ENCODE peak calls at places on chromosomes 3 and 15, in four cellular contexts. D, C, L and O are unnamed samples.

GRCh38 chr15:89864958-89865739 is 28.6 kb downstream of the AP3S2 start:
- DNase-seq in D (no peak), C (no peak), L (no peak), O (no peak)

GRCh38 chr3:170961616-170962400 is 53.4 kb upstream of the EIF5A2 start:
- DNase-seq in D (no peak), C (no peak), L (peak; percentile 7), O (no peak)

GRCh38 chr3:171874879-171875278 is 31.7 kb downstream of the TMEM212 start:
- DNase-seq in D (no peak), C (no peak), L (peak; percentile 40), O (no peak)

GRCh38 chr3:117645561-117646242 is 936.1 kb downstream of the TUSC7 start:
- DNase-seq in D (no peak), C (no peak), L (no peak), O (no peak)

GRCh38 chr3:192817053-192817452 is 89.7 kb upstream of the FGF12 start:
- DNase-seq in D (no peak), C (no peak), L (no peak), O (no peak)

GRCh38 chr15:73626072-73626471 is 7.1 kb downstream of the NPTN start:
- DNase-seq in D (no peak), C (no peak), L (no peak), O (no peak)

GRCh38 chr3:176690470-176690869 is 506.8 kb downstream of the TBL1XR1 start:
- DNase-seq in D (no peak), C (no peak), L (no peak), O (no peak)

GRCh38 chr3:190166948-190167347 is 46.3 kb upstream of the P3H2 start:
- DNase-seq in D (no peak), C (no peak), L (no peak), O (no peak)

GRCh38 chr3:101181801-101182200 is 138.6 kb downstream of the IMPG2 start:
- DNase-seq in D (no peak), C (no peak), L (no peak), O (no peak)

GRCh38 chr3:126983276-126983652 is 349 bp downstream of the PLXNA1 start:
- DNase-seq in D (peak; percentile 78), C (no peak), L (no peak), O (no peak)

GRCh38 chr3:45179163-45179562 is 33.0 kb upstream of the CDCP1 start:
- DNase-seq in D (no peak), C (no peak), L (no peak), O (no peak)

GRCh38 chr3:37886395-37886794 is 24.7 kb downstream of the CTDSPL start:
- DNase-seq in D (no peak), C (no peak), L (no peak), O (no peak)